ENCODE peak calls at places on chromosomes 2 and 18, in ten cellular contexts. I is posterior cingulate gyrus; V is NCI-H1105 treated with DMSO at 0.1 percent for 48 hours; P is fibroblast of lung; U is stimulated activated CD4-positive, alpha-beta T cell treated with anti-CD3 and anti-CD28 coated beads, Interleukin-12 subunit alpha, Interleukin-12 subunit beta, amount 100 ng/mL, for 4 hours; L is activated T-cell treated with anti-CD3 and anti-CD28 coated beads for 1 hour; Q is kidney epithelial cell; O is dorsolateral prefrontal cortex; A is HCEC 1CT; X is ELF-1. K is an unnamed sample.

GRCh38 chr2:159713691-159714585 is 1.6 kb downstream of the MARCHF7 start:
- DNase-seq in V (peak), A (peak), Q (no peak), O (no peak), P (peak), U (no peak), L (no peak), I (no peak), X (no peak), K (peak)

GRCh38 chr2:215218587-215219577 is 80.5 kb upstream of the ABCA12 start:
- DNase-seq in Q (no peak), I (no peak), U (no peak), V (peak), O (no peak), X (no peak), L (no peak), P (no peak), A (no peak), K (no peak)

GRCh38 chr2:39696838-39697237 is 31.1 kb downstream of the TMEM178A start:
- DNase-seq in V (peak), A (peak), L (no peak), P (peak), Q (peak), O (no peak), I (no peak), X (no peak), U (no peak), K (peak)

GRCh38 chr2:55420901-55421300 is 1.2 kb upstream of the CCDC88A start:
- DNase-seq in L (no peak), A (no peak), P (no peak), I (no peak), O (no peak), U (no peak), V (no peak), Q (no peak), X (no peak), K (no peak)

GRCh38 chr2:19358242-19359020 is at the start of gene OSR1:
- DNase-seq in U (no peak), P (peak), V (peak), I (no peak), Q (no peak), X (peak), L (no peak), A (peak), O (no peak), K (peak)

GRCh38 chr2:232486558-232487384 is 863 bp downstream of the ECEL1 start:
- DNase-seq in A (no peak), I (no peak), Q (no peak), U (no peak), P (no peak), X (no peak), V (no peak), O (no peak), L (no peak), K (no peak)

GRCh38 chr2:188367164-188367563 is 75.5 kb downstream of the GULP1 start:
- DNase-seq in I (no peak), P (no peak), L (no peak), A (no peak), V (no peak), Q (no peak), U (no peak), X (no peak), O (no peak), K (peak)

GRCh38 chr2:199228887-199229819 is 228.6 kb downstream of the SATB2 start:
- DNase-seq in U (no peak), L (no peak), I (no peak), A (peak), V (no peak), P (peak), Q (peak), X (no peak), O (no peak), K (no peak)

GRCh38 chr18:11946756-11947155 is 34.6 kb upstream of the IMPA2 start:
- DNase-seq in U (peak), P (peak), Q (no peak), X (no peak), I (no peak), L (no peak), V (no peak), A (peak), O (no peak), K (no peak)

GRCh38 chr18:53268455-53268854 is 928.5 kb downstream of the DCC start:
- DNase-seq in O (no peak), A (no peak), L (no peak), V (no peak), X (no peak), P (no peak), U (no peak), I (no peak), Q (no peak), K (no peak)

K was measured in NCI-H1092 treated with DMSO at 0.1 percent for 48 hours.